ENCODE peak calls at places on chromosomes 16 and 17, in four cellular contexts. One of them, this sample, is unnamed.

GRCh38 chr17:57852041-57852954 is 2.5 kb upstream of the MRPS23 start:
- DNase-seq in neuronal stem cell: no peak
- DNase-seq in lung: no peak
- DNase-seq in mammary epithelial cell: no peak
- DNase-seq in this sample: no peak

GRCh38 chr16:14545346-14545884 is 84.6 kb downstream of the PARN start:
- DNase-seq in neuronal stem cell: no peak
- DNase-seq in lung: no peak
- DNase-seq in mammary epithelial cell: no peak
- DNase-seq in this sample: no peak

GRCh38 chr17:53844476-53845107 is 21.9 kb downstream of the KIF2B start:
- DNase-seq in neuronal stem cell: no peak
- DNase-seq in lung: no peak
- DNase-seq in mammary epithelial cell: no peak
- DNase-seq in this sample: no peak

GRCh38 chr17:71828182-71828596 is 292.6 kb upstream of the SOX9 start:
- DNase-seq in neuronal stem cell: peak; percentile 97
- DNase-seq in lung: no peak
- DNase-seq in mammary epithelial cell: peak; percentile 13
- DNase-seq in this sample: no peak

GRCh38 chr16:53084736-53085538 is 30.1 kb downstream of the CHD9 start:
- DNase-seq in neuronal stem cell: no peak
- DNase-seq in lung: no peak
- DNase-seq in mammary epithelial cell: no peak
- DNase-seq in this sample: no peak

GRCh38 chr17:22512506-22512905 is 820.2 kb downstream of the KCNJ18 start:
- DNase-seq in neuronal stem cell: no peak
- DNase-seq in lung: no peak
- DNase-seq in mammary epithelial cell: no peak
- DNase-seq in this sample: peak; percentile 23

GRCh38 chr17:8223356-8224063 is 13.1 kb upstream of the AURKB start:
- DNase-seq in neuronal stem cell: peak; percentile 59
- DNase-seq in lung: peak; percentile 68
- DNase-seq in mammary epithelial cell: no peak
- DNase-seq in this sample: peak; percentile 74

GRCh38 chr16:19919142-19919541 is 34.5 kb upstream of the GPRC5B start:
- DNase-seq in neuronal stem cell: no peak
- DNase-seq in lung: no peak
- DNase-seq in mammary epithelial cell: no peak
- DNase-seq in this sample: no peak

GRCh38 chr17:48179071-48179945 is 71.7 kb downstream of the SNX11 start:
- DNase-seq in neuronal stem cell: no peak
- DNase-seq in lung: no peak
- DNase-seq in mammary epithelial cell: no peak
- DNase-seq in this sample: no peak

GRCh38 chr16:48596326-48596725 is 13.7 kb downstream of the N4BP1 start:
- DNase-seq in neuronal stem cell: no peak
- DNase-seq in lung: no peak
- DNase-seq in mammary epithelial cell: peak; percentile 71
- DNase-seq in this sample: no peak

GRCh38 chr16:89646906-89647305 is 10.6 kb downstream of the CHMP1A start:
- DNase-seq in neuronal stem cell: no peak
- DNase-seq in lung: no peak
- DNase-seq in mammary epithelial cell: peak; percentile 71
- DNase-seq in this sample: no peak

GRCh38 chr17:44981221-44981968 is 13.3 kb upstream of the C1QL1 start:
- DNase-seq in neuronal stem cell: no peak
- DNase-seq in lung: no peak
- DNase-seq in mammary epithelial cell: peak; percentile 53
- DNase-seq in this sample: no peak

GRCh38 chr17:72365857-72366415 is 245.1 kb downstream of the SOX9 start:
- DNase-seq in neuronal stem cell: no peak
- DNase-seq in lung: no peak
- DNase-seq in mammary epithelial cell: no peak
- DNase-seq in this sample: no peak

GRCh38 chr17:27380551-27380950 is 75.7 kb upstream of the KSR1 start:
- DNase-seq in neuronal stem cell: no peak
- DNase-seq in lung: no peak
- DNase-seq in mammary epithelial cell: no peak
- DNase-seq in this sample: no peak

GRCh38 chr16:67155305-67156145 is 4.2 kb downstream of the TRADD start:
- DNase-seq in neuronal stem cell: peak; percentile 82
- DNase-seq in lung: peak; percentile 76
- DNase-seq in mammary epithelial cell: peak; percentile 52
- DNase-seq in this sample: no peak

GRCh38 chr17:2214047-2214717 is 89.4 kb downstream of the SMG6 start:
- DNase-seq in neuronal stem cell: no peak
- DNase-seq in lung: peak; percentile 48
- DNase-seq in mammary epithelial cell: no peak
- DNase-seq in this sample: peak; percentile 88

GRCh38 chr17:76560877-76561221 is 21.0 kb downstream of the PRCD start:
- DNase-seq in neuronal stem cell: no peak
- DNase-seq in lung: no peak
- DNase-seq in mammary epithelial cell: no peak
- DNase-seq in this sample: no peak
- H3K4me1 ChIP-seq in neuronal stem cell: peaks cover 8% of the 10 kb centered on the region
- H3K4me1 ChIP-seq in lung: peaks cover 18% of the 10 kb centered on the region
- H3K4me1 ChIP-seq in mammary epithelial cell: peaks cover 48% of the 10 kb centered on the region
- H3K4me1 ChIP-seq in this sample: peaks cover 59% of the 10 kb centered on the region

GRCh38 chr17:32475258-32475657 is 11.5 kb upstream of the CDK5R1 start:
- DNase-seq in neuronal stem cell: no peak
- DNase-seq in lung: no peak
- DNase-seq in mammary epithelial cell: no peak
- DNase-seq in this sample: no peak

GRCh38 chr17:32477220-32477619 is 9.6 kb upstream of the CDK5R1 start:
- DNase-seq in neuronal stem cell: no peak
- DNase-seq in lung: no peak
- DNase-seq in mammary epithelial cell: no peak
- DNase-seq in this sample: no peak

GRCh38 chr17:32467949-32468348 is 18.8 kb upstream of the CDK5R1 start:
- DNase-seq in neuronal stem cell: no peak
- DNase-seq in lung: no peak
- DNase-seq in mammary epithelial cell: no peak
- DNase-seq in this sample: no peak

DNA sequence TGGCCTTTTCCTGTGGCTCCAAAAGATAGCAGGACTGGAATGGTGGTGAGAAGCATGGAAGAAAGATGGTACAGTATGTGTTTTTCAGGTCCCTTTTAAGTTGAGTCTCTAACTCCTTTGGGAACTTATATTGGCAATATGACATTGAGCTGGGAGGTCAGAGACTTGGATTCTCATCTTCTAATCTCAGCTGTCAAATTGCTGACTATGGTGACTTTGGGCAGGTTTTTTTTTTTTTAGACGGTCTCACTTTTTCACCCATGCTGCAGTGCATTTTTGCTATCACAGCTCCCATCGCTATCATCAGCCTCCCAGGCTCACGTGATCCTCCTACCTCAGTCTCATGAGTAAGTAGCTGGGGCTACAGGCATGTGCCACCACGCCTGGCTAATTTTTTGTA is 15.1 kb upstream of the CDK5R1 start:
- DNase-seq in neuronal stem cell: no peak
- DNase-seq in lung: no peak
- DNase-seq in mammary epithelial cell: no peak
- DNase-seq in this sample: no peak
- H3K36me3 ChIP-seq in neuronal stem cell: peaks cover 96% of the 10 kb centered on the region
- H3K36me3 ChIP-seq in lung: peaks cover 64% of the 10 kb centered on the region
- H3K36me3 ChIP-seq in mammary epithelial cell: peaks cover 43% of the 10 kb centered on the region
- H3K36me3 ChIP-seq in this sample: peaks cover 93% of the 10 kb centered on the region

GRCh38 chr16:50692999-50693781 is at the start of gene NOD2:
- DNase-seq in neuronal stem cell: peak; percentile 11
- DNase-seq in lung: no peak
- DNase-seq in mammary epithelial cell: no peak
- DNase-seq in this sample: no peak
- H3K4me1 ChIP-seq in neuronal stem cell: peaks cover 11% of the 10 kb centered on the region
- H3K4me1 ChIP-seq in lung: no peaks in the 10 kb centered on the region
- H3K4me1 ChIP-seq in mammary epithelial cell: peaks cover 25% of the 10 kb centered on the region
- H3K4me1 ChIP-seq in this sample: peaks cover 39% of the 10 kb centered on the region

GRCh38 chr17:73585583-73585982 is 58.7 kb downstream of the SDK2 start:
- DNase-seq in neuronal stem cell: no peak
- DNase-seq in lung: no peak
- DNase-seq in mammary epithelial cell: no peak
- DNase-seq in this sample: no peak

GRCh38 chr17:73584987-73585386 is 59.3 kb downstream of the SDK2 start:
- DNase-seq in neuronal stem cell: no peak
- DNase-seq in lung: no peak
- DNase-seq in mammary epithelial cell: no peak
- DNase-seq in this sample: no peak

GRCh38 chr17:73586153-73586906 is 57.9 kb downstream of the SDK2 start:
- DNase-seq in neuronal stem cell: no peak
- DNase-seq in lung: no peak
- DNase-seq in mammary epithelial cell: no peak
- DNase-seq in this sample: no peak

GRCh38 chr17:73588291-73589095 is 55.8 kb downstream of the SDK2 start:
- DNase-seq in neuronal stem cell: no peak
- DNase-seq in lung: no peak
- DNase-seq in mammary epithelial cell: peak; percentile 27
- DNase-seq in this sample: no peak

GRCh38 chr17:73586921-73587680 is 57.1 kb downstream of the SDK2 start:
- DNase-seq in neuronal stem cell: no peak
- DNase-seq in lung: no peak
- DNase-seq in mammary epithelial cell: no peak
- DNase-seq in this sample: no peak
- H3K36me3 ChIP-seq in neuronal stem cell: no peaks in the 10 kb centered on the region
- H3K36me3 ChIP-seq in lung: no peaks in the 10 kb centered on the region
- H3K36me3 ChIP-seq in mammary epithelial cell: no peaks in the 10 kb centered on the region
- H3K36me3 ChIP-seq in this sample: no peaks in the 10 kb centered on the region